ENCODE peak calls at places on chromosome 16, in six cellular contexts. R, N, C, S, M and V are unnamed samples.
A peak's percentile ranks its signal among the peaks of the same experiment; 100 is the strongest.

GRCh38 chr16:64865037-64865696 is 256.7 kb downstream of the CDH11 start:
- DNase-seq in N (no peak), M (no peak), C (no peak), R (no peak), S (no peak), V (no peak)

GRCh38 chr16:16972831-16973230 is 497.9 kb downstream of the XYLT1 start:
- DNase-seq in N (no peak), R (no peak), C (no peak), S (no peak), M (no peak), V (no peak)

GRCh38 chr16:88035292-88035691 is 84.1 kb downstream of the BANP start:
- DNase-seq in N (no peak), C (no peak), R (no peak), M (no peak), S (no peak), V (no peak)

GRCh38 chr16:85253127-85253941 is 141.1 kb upstream of the CIBAR2 start:
- DNase-seq in C (no peak), S (peak; percentile 93), N (peak; percentile 78), R (no peak), M (no peak), V (no peak)

GRCh38 chr16:57148481-57148880 is 37.4 kb downstream of the PSME3IP1 start:
- DNase-seq in N (no peak), C (no peak), R (no peak), M (no peak), S (no peak), V (no peak)

GRCh38 chr16:56090076-56090475 is 101.2 kb upstream of the GNAO1 start:
- DNase-seq in N (no peak), R (no peak), M (no peak), S (no peak), C (no peak), V (no peak)

GRCh38 chr16:674968-675883 is at the start of gene RHBDL1:
- DNase-seq in N (peak; percentile 76), R (no peak), S (no peak), C (no peak), M (no peak), V (no peak)

GRCh38 chr16:84925092-84925772 is 86.1 kb downstream of the ZDHHC7 start:
- DNase-seq in S (peak; percentile 55), N (peak; percentile 81), R (no peak), M (no peak), C (no peak), V (no peak)

GRCh38 chr16:27924411-27925118 is 138.9 kb downstream of the GSG1L start:
- DNase-seq in S (no peak), R (no peak), C (no peak), N (no peak), M (no peak), V (no peak)

GRCh38 chr16:59601452-59601851 is 867.3 kb upstream of the GOT2 start:
- DNase-seq in R (no peak), C (no peak), M (no peak), N (no peak), S (no peak), V (no peak)

GRCh38 chr16:8931864-8932263 is 31.8 kb downstream of the USP7 start:
- DNase-seq in R (no peak), M (no peak), S (no peak), N (peak; percentile 64), C (peak; percentile 5), V (no peak)

GRCh38 chr16:12902511-12903324 is 1.3 kb downstream of the SHISA9 start:
- DNase-seq in C (no peak), R (no peak), M (no peak), S (no peak), N (no peak), V (no peak)

GRCh38 chr16:53817117-53817516 is 113.2 kb downstream of the FTO start:
- DNase-seq in N (no peak), S (no peak), R (no peak), M (no peak), C (peak; percentile 64), V (peak; percentile 73)